ENCODE peak calls at places on chromosomes 4 and X, in six cellular contexts. One of them, this sample, is unnamed.

GRCh38 chrX:23887918-23888317 is 19.8 kb downstream of the APOO start:
- DNase-seq in H1: no peak
- DNase-seq in IMR-90: no peak
- DNase-seq in HepG2: no peak
- DNase-seq in neural progenitor cell: no peak
- DNase-seq in GM12878: no peak
- DNase-seq in this sample: no peak

GRCh38 chr4:180636696-180637095 is 1606.5 kb upstream of the TENM3 start:
- DNase-seq in GM12878: no peak
- DNase-seq in H1: no peak
- DNase-seq in IMR-90: peak
- DNase-seq in neural progenitor cell: no peak
- DNase-seq in HepG2: no peak
- DNase-seq in this sample: no peak

GRCh38 chr4:163343604-163344146 is at the start of gene NPY5R:
- DNase-seq in neural progenitor cell: peak
- DNase-seq in HepG2: no peak
- DNase-seq in H1: peak
- DNase-seq in GM12878: no peak
- DNase-seq in IMR-90: no peak
- DNase-seq in this sample: no peak

GRCh38 chr4:83340692-83341343 is 6.2 kb upstream of the HPSE start:
- DNase-seq in IMR-90: no peak
- DNase-seq in GM12878: no peak
- DNase-seq in HepG2: no peak
- DNase-seq in H1: no peak
- DNase-seq in neural progenitor cell: no peak
- DNase-seq in this sample: peak

GRCh38 chr4:8269535-8270417 is at the start of gene HTRA3:
- DNase-seq in neural progenitor cell: peak
- DNase-seq in IMR-90: peak
- DNase-seq in H1: peak
- DNase-seq in HepG2: no peak
- DNase-seq in GM12878: no peak
- DNase-seq in this sample: no peak

GRCh38 chrX:67614414-67614813 is 70.6 kb downstream of the AR start:
- DNase-seq in H1: no peak
- DNase-seq in GM12878: no peak
- DNase-seq in IMR-90: peak
- DNase-seq in neural progenitor cell: no peak
- DNase-seq in HepG2: no peak
- DNase-seq in this sample: no peak

GRCh38 chr4:139595989-139596679 is 40.1 kb upstream of the SETD7 start:
- DNase-seq in neural progenitor cell: no peak
- DNase-seq in H1: no peak
- DNase-seq in GM12878: no peak
- DNase-seq in HepG2: no peak
- DNase-seq in IMR-90: peak
- DNase-seq in this sample: no peak

GRCh38 chr4:74096265-74096980 is 2.6 kb downstream of the CXCL2 start:
- DNase-seq in GM12878: no peak
- DNase-seq in H1: no peak
- DNase-seq in HepG2: no peak
- DNase-seq in neural progenitor cell: no peak
- DNase-seq in IMR-90: no peak
- DNase-seq in this sample: no peak

GRCh38 chr4:176186721-176187395 is 8.5 kb downstream of the SPATA4 start:
- DNase-seq in IMR-90: no peak
- DNase-seq in HepG2: no peak
- DNase-seq in neural progenitor cell: no peak
- DNase-seq in GM12878: no peak
- DNase-seq in H1: no peak
- DNase-seq in this sample: no peak

GRCh38 chrX:41921492-41922124 is 1.7 kb downstream of the CASK start:
- DNase-seq in IMR-90: peak
- DNase-seq in GM12878: peak
- DNase-seq in H1: no peak
- DNase-seq in neural progenitor cell: peak
- DNase-seq in HepG2: peak
- DNase-seq in this sample: peak

GRCh38 chr4:13542577-13543042 is 1.7 kb downstream of the NKX3-2 start:
- DNase-seq in GM12878: no peak
- DNase-seq in neural progenitor cell: no peak
- DNase-seq in H1: peak
- DNase-seq in HepG2: no peak
- DNase-seq in IMR-90: no peak
- DNase-seq in this sample: peak

GRCh38 chr4:61648264-61648663 is 448.1 kb downstream of the ADGRL3 start:
- DNase-seq in IMR-90: no peak
- DNase-seq in GM12878: no peak
- DNase-seq in HepG2: no peak
- DNase-seq in neural progenitor cell: no peak
- DNase-seq in H1: no peak
- DNase-seq in this sample: no peak

GRCh38 chrX:107154787-107155620 is 36.4 kb upstream of the RBM41 start:
- DNase-seq in GM12878: no peak
- DNase-seq in neural progenitor cell: no peak
- DNase-seq in IMR-90: peak
- DNase-seq in HepG2: peak
- DNase-seq in H1: peak
- DNase-seq in this sample: no peak

GRCh38 chrX:144616317-144616716 is 631.0 kb upstream of the SPANXN1 start:
- DNase-seq in H1: no peak
- DNase-seq in HepG2: no peak
- DNase-seq in IMR-90: no peak
- DNase-seq in neural progenitor cell: no peak
- DNase-seq in GM12878: no peak
- DNase-seq in this sample: no peak

GRCh38 chrX:112851161-112851779 is 10.6 kb upstream of the AMOT start:
- DNase-seq in neural progenitor cell: peak
- DNase-seq in H1: no peak
- DNase-seq in HepG2: no peak
- DNase-seq in IMR-90: no peak
- DNase-seq in GM12878: peak
- DNase-seq in this sample: peak

GRCh38 chr4:112266823-112267222 is 18.9 kb downstream of the TIFA start:
- DNase-seq in HepG2: no peak
- DNase-seq in GM12878: no peak
- DNase-seq in IMR-90: peak
- DNase-seq in neural progenitor cell: peak
- DNase-seq in H1: no peak
- DNase-seq in this sample: peak

GRCh38 chr4:151797131-151797530 is 36.3 kb upstream of the GATB start:
- DNase-seq in H1: no peak
- DNase-seq in GM12878: no peak
- DNase-seq in neural progenitor cell: no peak
- DNase-seq in IMR-90: no peak
- DNase-seq in HepG2: no peak
- DNase-seq in this sample: no peak

GRCh38 chr4:80097395-80098177 is 24.6 kb upstream of the ANTXR2 start:
- DNase-seq in neural progenitor cell: no peak
- DNase-seq in H1: no peak
- DNase-seq in IMR-90: peak
- DNase-seq in GM12878: no peak
- DNase-seq in HepG2: no peak
- DNase-seq in this sample: no peak

GRCh38 chr4:39502034-39502658 is 25.1 kb downstream of the UGDH start:
- DNase-seq in H1: no peak
- DNase-seq in HepG2: no peak
- DNase-seq in GM12878: no peak
- DNase-seq in IMR-90: peak
- DNase-seq in neural progenitor cell: no peak
- DNase-seq in this sample: no peak

GRCh38 chrX:1231850-1232505 is 19.5 kb upstream of the CRLF2 start:
- DNase-seq in H1: no peak
- DNase-seq in GM12878: no peak
- DNase-seq in IMR-90: no peak
- DNase-seq in neural progenitor cell: no peak
- DNase-seq in HepG2: no peak
- DNase-seq in this sample: no peak

GRCh38 chr4:185874516-185875230 is 62.7 kb upstream of the SORBS2 start:
- DNase-seq in GM12878: no peak
- DNase-seq in IMR-90: peak
- DNase-seq in neural progenitor cell: no peak
- DNase-seq in HepG2: no peak
- DNase-seq in H1: no peak
- DNase-seq in this sample: no peak

GRCh38 chr4:55635282-55635681 is 816 bp downstream of the NMU start:
- DNase-seq in IMR-90: no peak
- DNase-seq in GM12878: no peak
- DNase-seq in H1: no peak
- DNase-seq in HepG2: no peak
- DNase-seq in neural progenitor cell: peak
- DNase-seq in this sample: no peak
- H2AFZ ChIP-seq in IMR-90: peak
- H2AFZ ChIP-seq in GM12878: no peak
- H2AFZ ChIP-seq in H1: peak
- H2AFZ ChIP-seq in HepG2: no peak
- H2AFZ ChIP-seq in neural progenitor cell: peak
- H2AFZ ChIP-seq in this sample: no peak

GRCh38 chr4:54658321-54659093 is 750 bp downstream of the KIT start:
- DNase-seq in neural progenitor cell: peak
- DNase-seq in GM12878: no peak
- DNase-seq in HepG2: peak
- DNase-seq in H1: peak
- DNase-seq in IMR-90: peak
- DNase-seq in this sample: peak
- H3K9ac ChIP-seq in neural progenitor cell: no peak
- H3K9ac ChIP-seq in GM12878: no peak
- H3K9ac ChIP-seq in HepG2: no peak
- H3K9ac ChIP-seq in H1: peak
- H3K9ac ChIP-seq in IMR-90: peak
- H3K9ac ChIP-seq in this sample: peak

DNA sequence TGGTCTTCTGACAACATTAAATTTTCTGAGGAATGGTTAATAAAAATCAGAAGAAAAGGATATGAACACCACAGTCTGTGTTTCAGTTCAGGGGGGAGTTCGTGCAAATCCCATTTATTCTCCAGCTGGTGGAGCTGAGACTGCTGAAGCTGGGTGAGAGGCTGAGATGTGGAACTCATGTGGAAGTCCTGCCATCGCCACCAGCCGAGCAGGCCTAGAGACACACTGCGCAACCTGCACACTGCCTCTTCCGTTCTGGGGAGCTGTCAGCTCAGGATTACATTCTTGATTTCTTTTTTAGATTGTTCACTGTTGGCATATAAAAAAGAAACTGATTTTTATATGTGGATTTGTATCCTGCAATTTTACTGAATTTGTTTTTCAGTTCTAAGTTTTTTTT is 66.6 kb upstream of the ELOVL6 start:
- DNase-seq in HepG2: no peak
- DNase-seq in neural progenitor cell: no peak
- DNase-seq in GM12878: no peak
- DNase-seq in IMR-90: no peak
- DNase-seq in H1: no peak
- DNase-seq in this sample: no peak
- H2AFZ ChIP-seq in HepG2: no peak
- H2AFZ ChIP-seq in neural progenitor cell: no peak
- H2AFZ ChIP-seq in GM12878: no peak
- H2AFZ ChIP-seq in IMR-90: no peak
- H2AFZ ChIP-seq in H1: no peak
- H2AFZ ChIP-seq in this sample: no peak

DNA sequence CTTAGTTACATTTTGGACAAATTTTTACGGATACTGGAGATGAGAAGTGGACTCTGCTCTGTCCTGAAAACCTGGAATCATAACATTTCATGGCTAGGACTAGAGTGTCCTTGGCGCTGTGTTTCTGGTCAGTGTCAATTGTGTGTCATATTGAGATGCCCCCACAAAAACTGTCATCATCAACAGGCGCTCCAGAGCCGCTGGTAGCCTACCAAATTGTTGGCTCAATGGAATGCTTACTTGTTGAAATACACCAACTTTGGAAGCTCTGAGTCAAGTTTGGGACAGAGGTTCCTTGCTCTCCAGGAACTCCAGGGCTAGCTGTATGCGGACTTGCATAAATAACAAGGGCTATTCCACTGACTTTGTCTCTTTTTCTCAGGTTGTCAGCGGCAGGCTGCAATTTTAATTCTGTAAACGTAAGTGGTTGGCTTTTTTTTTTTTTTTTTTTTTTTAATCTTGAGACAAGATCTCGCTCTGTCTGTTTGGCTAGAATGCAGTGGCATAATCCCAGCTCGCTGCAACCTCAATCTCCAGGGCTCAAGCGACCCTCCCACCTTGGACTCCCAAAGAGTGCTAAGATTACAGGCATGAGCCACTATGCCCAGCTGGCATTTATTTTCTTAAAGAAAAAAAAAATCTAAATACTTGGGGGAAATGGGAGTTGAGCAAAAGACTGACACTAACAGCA is 860 bp upstream of the HPGD start:
- DNase-seq in GM12878: no peak
- DNase-seq in HepG2: no peak
- DNase-seq in H1: no peak
- DNase-seq in IMR-90: no peak
- DNase-seq in neural progenitor cell: peak
- DNase-seq in this sample: no peak
- H3K9ac ChIP-seq in GM12878: no peak
- H3K9ac ChIP-seq in HepG2: no peak
- H3K9ac ChIP-seq in H1: peak
- H3K9ac ChIP-seq in IMR-90: no peak
- H3K9ac ChIP-seq in neural progenitor cell: no peak
- H3K9ac ChIP-seq in this sample: peak

GRCh38 chrX:129931411-129932136 is 25.6 kb downstream of the UTP14A start:
- DNase-seq in GM12878: peak
- DNase-seq in IMR-90: peak
- DNase-seq in H1: peak
- DNase-seq in HepG2: peak
- DNase-seq in neural progenitor cell: peak
- DNase-seq in this sample: peak

GRCh38 chrX:129932137-129932791 is 26.3 kb downstream of the UTP14A start:
- DNase-seq in GM12878: peak
- DNase-seq in HepG2: peak
- DNase-seq in neural progenitor cell: peak
- DNase-seq in H1: peak
- DNase-seq in IMR-90: peak
- DNase-seq in this sample: peak

GRCh38 chrX:129933700-129934099 is 27.7 kb downstream of the UTP14A start:
- DNase-seq in neural progenitor cell: no peak
- DNase-seq in HepG2: no peak
- DNase-seq in IMR-90: no peak
- DNase-seq in H1: no peak
- DNase-seq in GM12878: no peak
- DNase-seq in this sample: no peak

GRCh38 chrX:129934461-129934860 is 28.5 kb downstream of the UTP14A start:
- DNase-seq in neural progenitor cell: peak
- DNase-seq in HepG2: no peak
- DNase-seq in GM12878: no peak
- DNase-seq in IMR-90: no peak
- DNase-seq in H1: no peak
- DNase-seq in this sample: no peak

DNA sequence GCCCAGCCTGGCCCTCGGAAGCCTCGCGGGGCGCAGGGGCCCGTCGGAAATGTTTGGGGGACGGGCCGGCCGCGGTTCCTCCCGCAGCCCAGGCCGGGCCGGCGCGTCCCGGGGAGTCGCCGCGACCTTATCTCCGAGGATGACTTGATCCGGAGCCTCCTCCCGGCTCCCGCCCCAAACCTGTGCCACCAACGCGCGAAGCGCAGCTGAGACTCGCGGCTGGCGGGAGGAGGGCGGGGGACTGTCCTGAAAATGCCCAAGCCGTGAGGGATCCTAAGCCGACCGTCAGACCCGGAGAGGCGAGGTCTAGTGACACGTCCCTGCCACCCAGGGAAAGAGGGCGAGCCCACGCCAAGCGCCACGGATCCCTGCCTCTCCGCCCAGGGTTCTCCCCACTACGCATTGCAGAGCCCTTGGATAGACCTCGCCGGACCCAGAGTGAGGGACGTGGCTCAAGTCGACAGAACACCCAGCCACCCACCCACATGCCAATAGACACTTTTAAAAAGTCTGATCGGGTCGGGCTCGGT is 26.9 kb downstream of the UTP14A start:
- DNase-seq in neural progenitor cell: peak
- DNase-seq in IMR-90: no peak
- DNase-seq in HepG2: no peak
- DNase-seq in GM12878: no peak
- DNase-seq in H1: no peak
- DNase-seq in this sample: no peak
- H2AFZ ChIP-seq in neural progenitor cell: peak
- H2AFZ ChIP-seq in IMR-90: peak
- H2AFZ ChIP-seq in HepG2: no peak
- H2AFZ ChIP-seq in GM12878: peak
- H2AFZ ChIP-seq in H1: no peak
- H2AFZ ChIP-seq in this sample: no peak